ENCODE peak calls at places on chromosomes 16 and 17, in ten cellular contexts. T is adrenal gland, C is Peyer's patch, U is ovary, O is heart left ventricle, R is tibial nerve, V is gastrocnemius medialis, K is uterus, G is body of pancreas, S is breast epithelium. W is an unnamed sample.
A peak's percentile ranks its signal among the peaks of the same experiment; 100 is the strongest.

GRCh38 chr16:30485818-30486436 is 13.4 kb downstream of the ITGAL start:
- DNase-seq in O (no peak), K (no peak), S (no peak), R (no peak), U (no peak), C (no peak), G (no peak), V (peak; percentile 54), T (no peak), W (no peak)

GRCh38 chr16:9332574-9333148 is 241.2 kb downstream of the HAPSTR1 start:
- DNase-seq in U (no peak), K (no peak), R (no peak), T (no peak), O (no peak), S (no peak), C (no peak), V (no peak), G (no peak), W (no peak)

GRCh38 chr16:12413393-12413792 is 390.3 kb downstream of the CPPED1 start:
- DNase-seq in V (no peak), R (no peak), O (no peak), T (no peak), S (no peak), G (no peak), K (no peak), C (no peak), U (no peak), W (no peak)

GRCh38 chr16:85395913-85396878 is 216.9 kb upstream of the GSE1 start:
- DNase-seq in T (no peak), K (peak; percentile 59), G (no peak), R (no peak), S (no peak), C (no peak), U (peak; percentile 37), V (no peak), O (peak; percentile 58), W (no peak)

GRCh38 chr17:65754641-65755040 is 193.2 kb upstream of the AXIN2 start:
- DNase-seq in O (no peak), T (no peak), R (no peak), C (no peak), S (no peak), K (no peak), G (no peak), V (no peak), U (no peak), W (no peak)

GRCh38 chr16:13519871-13520270 is 400.1 kb upstream of the ERCC4 start:
- DNase-seq in U (no peak), O (no peak), S (no peak), R (no peak), G (no peak), K (no peak), V (no peak), T (no peak), C (no peak), W (no peak)

GRCh38 chr16:70433456-70434103 is 5.3 kb downstream of the ST3GAL2 start:
- DNase-seq in C (no peak), V (peak; percentile 41), K (peak; percentile 70), G (peak; percentile 59), S (no peak), T (peak; percentile 61), O (peak; percentile 79), R (no peak), U (no peak), W (peak; percentile 74)

GRCh38 chr17:17384291-17384615 is 81.1 kb downstream of the NT5M start:
- DNase-seq in U (no peak), G (no peak), S (no peak), R (no peak), O (no peak), V (no peak), K (no peak), C (no peak), T (no peak), W (no peak)

GRCh38 chr17:28743243-28744103 is at the start of gene TRAF4:
- DNase-seq in G (peak; percentile 79), S (peak; percentile 81), V (no peak), K (peak; percentile 76), R (peak; percentile 72), T (peak; percentile 76), O (peak; percentile 79), C (peak; percentile 93), U (peak; percentile 81), W (peak; percentile 88)

GRCh38 chr17:69300222-69300621 is 26.7 kb downstream of the ABCA5 start:
- DNase-seq in G (no peak), K (no peak), O (no peak), R (no peak), C (no peak), V (peak; percentile 74), U (no peak), S (no peak), T (no peak), W (no peak)

GRCh38 chr17:41679740-41680425 is 8.8 kb upstream of the EIF1 start:
- DNase-seq in R (no peak), S (no peak), K (no peak), C (peak; percentile 15), O (no peak), U (no peak), V (no peak), T (no peak), G (no peak), W (no peak)

GRCh38 chr17:41676058-41676419 is 12.6 kb upstream of the EIF1 start:
- DNase-seq in R (no peak), K (no peak), S (no peak), T (no peak), U (no peak), V (no peak), O (no peak), G (no peak), C (no peak), W (no peak)

GRCh38 chr17:41680426-41681040 is 8.2 kb upstream of the EIF1 start:
- DNase-seq in O (no peak), G (no peak), V (no peak), R (no peak), C (peak; percentile 11), S (no peak), T (no peak), K (no peak), U (no peak), W (no peak)

GRCh38 chr17:41678907-41679739 is 9.6 kb upstream of the EIF1 start:
- DNase-seq in C (peak; percentile 38), G (peak; percentile 48), T (no peak), K (no peak), O (no peak), V (no peak), U (no peak), S (no peak), R (no peak), W (no peak)

GRCh38 chr17:41678411-41678906 is 10.2 kb upstream of the EIF1 start:
- DNase-seq in C (peak; percentile 44), T (no peak), K (no peak), O (no peak), V (no peak), G (no peak), U (no peak), S (no peak), R (no peak), W (no peak)
- H3K4me3 ChIP-seq in C (no peak overlapping the region), T (no peak overlapping the region), K (no peak overlapping the region), O (no peak overlapping the region), V (no peak overlapping the region), G (no peak overlapping the region), U (no peak overlapping the region), S (peak overlapping the region; percentile 21), R (no peak overlapping the region), W (peak overlapping the region; percentile 36)

GRCh38 chr17:63364387-63364786 is 81.7 kb downstream of the CYB561 start:
- DNase-seq in R (no peak), K (no peak), C (no peak), G (no peak), S (no peak), T (no peak), O (no peak), V (no peak), U (no peak), W (no peak)
- H3K4me1 ChIP-seq in R (no peaks in the 10 kb centered on the region), K (no peaks in the 10 kb centered on the region), C (no peaks in the 10 kb centered on the region), G (no peaks in the 10 kb centered on the region), S (no peaks in the 10 kb centered on the region), T (no peaks in the 10 kb centered on the region), O (no peaks in the 10 kb centered on the region), V (no peaks in the 10 kb centered on the region), U (no peaks in the 10 kb centered on the region), W (peaks cover 15% of the 10 kb centered on the region)

DNA sequence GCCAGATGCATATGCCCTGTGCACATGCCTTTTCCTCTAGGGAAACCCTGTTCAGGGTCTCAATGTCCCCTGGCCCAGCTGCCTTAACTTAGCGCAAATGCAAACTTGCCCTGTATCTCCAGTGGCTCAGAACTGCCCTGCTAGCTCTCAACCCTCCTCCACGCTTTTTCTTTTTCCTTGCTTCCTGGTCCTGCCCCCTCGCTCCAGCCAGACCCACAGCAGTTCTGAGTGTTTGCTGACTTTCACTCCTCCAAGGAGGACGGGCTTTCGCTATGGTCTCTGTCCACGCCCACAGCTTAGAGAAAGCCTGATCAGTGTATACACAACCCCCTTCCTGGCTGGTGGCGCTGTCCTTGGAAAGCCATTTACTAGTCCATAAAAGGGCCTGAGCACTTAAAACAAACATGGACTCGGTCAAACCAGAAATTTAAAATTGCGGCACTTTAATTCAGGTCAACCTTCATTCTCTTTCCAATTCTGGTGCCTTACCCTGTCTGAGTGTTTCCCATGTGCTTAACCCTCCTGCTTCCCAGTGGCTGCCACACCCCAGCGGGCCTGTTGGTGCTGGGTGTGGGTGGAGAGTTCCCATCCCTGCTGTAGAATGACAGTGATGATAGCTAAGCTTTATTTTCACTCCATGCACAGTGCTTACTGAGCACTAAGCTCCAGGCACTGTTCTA is 15.6 kb upstream of the TMEM98 start:
- DNase-seq in S (peak; percentile 71), O (peak; percentile 49), T (peak; percentile 77), R (peak; percentile 44), K (peak; percentile 58), C (peak; percentile 79), U (peak; percentile 70), G (peak; percentile 96), V (no peak), W (peak; percentile 83)
- TF ChIP-seq POLR2A in S (no peak), O (no peak), T (peak; percentile 72), R (no peak), K (no peak), C (no peak), U (no peak), G (peak; percentile 80), V (no peak), W (no peak)

GRCh38 chr17:49015924-49016774 is 19.0 kb downstream of the IGF2BP1 start:
- DNase-seq in G (no peak), C (no peak), K (no peak), O (no peak), T (peak; percentile 5), R (no peak), U (no peak), S (no peak), V (no peak), W (peak; percentile 15)

GRCh38 chr17:49015179-49015923 is 18.2 kb downstream of the IGF2BP1 start:
- DNase-seq in S (no peak), K (no peak), T (no peak), U (no peak), R (no peak), G (no peak), O (no peak), V (no peak), C (no peak), W (no peak)

GRCh38 chr17:49013311-49014205 is 16.4 kb downstream of the IGF2BP1 start:
- DNase-seq in K (no peak), V (no peak), S (no peak), O (no peak), C (no peak), G (no peak), R (no peak), T (no peak), U (no peak), W (peak; percentile 74)

GRCh38 chr17:49016775-49017463 is 19.7 kb downstream of the IGF2BP1 start:
- DNase-seq in K (peak; percentile 37), G (peak; percentile 36), T (peak; percentile 66), U (no peak), S (no peak), C (no peak), V (no peak), R (no peak), O (no peak), W (no peak)

GRCh38 chr17:49012893-49013255 is 15.7 kb downstream of the IGF2BP1 start:
- DNase-seq in S (no peak), G (no peak), T (no peak), R (no peak), U (no peak), O (no peak), V (no peak), C (no peak), K (no peak), W (no peak)
- H3K4me3 ChIP-seq in S (no peak overlapping the region), G (no peak overlapping the region), T (no peak overlapping the region), R (no peak overlapping the region), U (no peak overlapping the region), O (no peak overlapping the region), V (no peak overlapping the region), C (no peak overlapping the region), K (no peak overlapping the region), W (no peak overlapping the region)